ENCODE peak calls at places on chromosomes 6 and 20, in eight cellular contexts. L, N, T, A, P, E, O and H are unnamed samples.

GRCh38 chr6:28488916-28489365 is 26.7 kb downstream of the GPX6 start:
- DNase-seq in L (peak; percentile 21), N (no peak), T (no peak), A (peak; percentile 69), P (no peak), E (no peak), O (no peak), H (no peak)

GRCh38 chr6:3538536-3538935 is 81.7 kb upstream of the SLC22A23 start:
- DNase-seq in L (no peak), N (no peak), T (no peak), A (no peak), P (no peak), E (no peak), O (peak; percentile 26), H (no peak)

GRCh38 chr6:36104836-36105235 is 25.5 kb upstream of the MAPK13 start:
- DNase-seq in L (peak; percentile 74), N (no peak), T (no peak), A (peak; percentile 51), P (no peak), E (no peak), O (no peak), H (peak; percentile 80)

GRCh38 chr6:158758941-158759479 is 60.2 kb downstream of the EZR start:
- DNase-seq in L (peak; percentile 75), N (no peak), T (no peak), A (no peak), P (no peak), E (no peak), O (no peak), H (peak; percentile 56)

GRCh38 chr20:51833326-51833725 is 31.0 kb upstream of the SALL4 start:
- DNase-seq in L (no peak), N (peak; percentile 38), T (no peak), A (no peak), P (no peak), E (no peak), O (no peak), H (no peak)

GRCh38 chr6:79536615-79536968 is 638 bp downstream of the LCA5 start:
- DNase-seq in L (no peak), N (no peak), T (no peak), A (peak; percentile 28), P (no peak), E (no peak), O (peak; percentile 38), H (no peak)

GRCh38 chr6:71394001-71394432 is 105.4 kb downstream of the OGFRL1 start:
- DNase-seq in L (no peak), N (no peak), T (no peak), A (peak; percentile 59), P (no peak), E (no peak), O (no peak), H (peak; percentile 5)

GRCh38 chr6:37459981-37460800 is 27.2 kb downstream of the CMTR1 start:
- DNase-seq in L (peak; percentile 95), N (no peak), T (no peak), A (no peak), P (no peak), E (no peak), O (no peak), H (no peak)

GRCh38 chr6:158536891-158537798 is 22.7 kb upstream of the TMEM181 start:
- DNase-seq in L (peak; percentile 68), N (peak; percentile 68), T (no peak), A (peak; percentile 19), P (no peak), E (no peak), O (peak; percentile 41), H (no peak)

GRCh38 chr6:93919365-93919764 is 500.0 kb upstream of the EPHA7 start:
- DNase-seq in L (no peak), N (no peak), T (no peak), A (no peak), P (no peak), E (no peak), O (no peak), H (no peak)

GRCh38 chr20:60993647-60994046 is 258.4 kb upstream of the CDH4 start:
- DNase-seq in L (no peak), N (no peak), T (no peak), A (no peak), P (no peak), E (no peak), O (no peak), H (no peak)

GRCh38 chr20:1946762-1947534 is 46.9 kb downstream of the PDYN start:
- DNase-seq in L (no peak), N (no peak), T (no peak), A (no peak), P (no peak), E (no peak), O (no peak), H (no peak)

GRCh38 chr6:7827142-7827541 is 83.4 kb downstream of the TXNDC5 start:
- DNase-seq in L (no peak), N (no peak), T (no peak), A (peak; percentile 6), P (no peak), E (no peak), O (no peak), H (no peak)

GRCh38 chr6:38640216-38640909 is 634 bp upstream of the BTBD9 start:
- DNase-seq in L (no peak), N (peak; percentile 19), T (no peak), A (no peak), P (no peak), E (no peak), O (no peak), H (no peak)

GRCh38 chr20:32285621-32286334 is 8.3 kb downstream of the KIF3B start:
- DNase-seq in L (no peak), N (no peak), T (no peak), A (peak; percentile 26), P (no peak), E (no peak), O (no peak), H (no peak)

GRCh38 chr20:45918182-45918737 is 6.3 kb upstream of the PLTP start:
- DNase-seq in L (no peak), N (no peak), T (no peak), A (no peak), P (no peak), E (no peak), O (no peak), H (no peak)

GRCh38 chr6:166050559-166050958 is 117.1 kb downstream of the TBXT start:
- DNase-seq in L (no peak), N (no peak), T (no peak), A (no peak), P (no peak), E (no peak), O (no peak), H (no peak)

GRCh38 chr20:24695529-24696225 is 226.2 kb downstream of the SYNDIG1 start:
- DNase-seq in L (no peak), N (no peak), T (no peak), A (no peak), P (no peak), E (no peak), O (peak; percentile 17), H (no peak)

GRCh38 chr6:148343383-148343782 is 745 bp downstream of the SASH1 start:
- DNase-seq in L (no peak), N (no peak), T (no peak), A (no peak), P (no peak), E (no peak), O (no peak), H (no peak)

GRCh38 chr6:81326856-81327561 is 425.5 kb downstream of the TENT5A start:
- DNase-seq in L (no peak), N (no peak), T (no peak), A (no peak), P (no peak), E (no peak), O (no peak), H (no peak)

GRCh38 chr20:58595167-58595566 is 55.9 kb upstream of the STX16 start:
- DNase-seq in L (no peak), N (no peak), T (no peak), A (no peak), P (no peak), E (no peak), O (no peak), H (no peak)

GRCh38 chr6:138205437-138206094 is 12.7 kb downstream of the PBOV1 start:
- DNase-seq in L (no peak), N (no peak), T (no peak), A (no peak), P (no peak), E (no peak), O (no peak), H (peak; percentile 63)

GRCh38 chr6:161373905-161374451 is 100.1 kb upstream of the AGPAT4 start:
- DNase-seq in L (peak; percentile 59), N (peak; percentile 64), T (peak; percentile 43), A (peak; percentile 35), P (no peak), E (peak; percentile 13), O (peak; percentile 60), H (no peak)

GRCh38 chr6:21121737-21122136 is 471.8 kb upstream of the SOX4 start:
- DNase-seq in L (no peak), N (no peak), T (no peak), A (no peak), P (no peak), E (no peak), O (no peak), H (no peak)

GRCh38 chr20:63311833-63312243 is 18.9 kb downstream of the COL20A1 start:
- DNase-seq in L (no peak), N (no peak), T (no peak), A (no peak), P (no peak), E (no peak), O (no peak), H (no peak)

GRCh38 chr6:37303891-37304503 is 46.1 kb upstream of the TMEM217 start:
- DNase-seq in L (peak; percentile 20), N (peak; percentile 12), T (peak; percentile 48), A (peak; percentile 43), P (no peak), E (no peak), O (no peak), H (peak; percentile 7)

GRCh38 chr6:15911753-15912504 is 217.0 kb upstream of the MYLIP start:
- DNase-seq in L (no peak), N (no peak), T (no peak), A (no peak), P (no peak), E (no peak), O (no peak), H (no peak)

GRCh38 chr6:30810813-30811329 is 66.5 kb upstream of the IER3 start:
- DNase-seq in L (no peak), N (no peak), T (no peak), A (no peak), P (no peak), E (no peak), O (no peak), H (no peak)

GRCh38 chr6:76351275-76351674 is 278.8 kb upstream of the IMPG1 start:
- DNase-seq in L (no peak), N (peak; percentile 4), T (peak; percentile 15), A (no peak), P (no peak), E (no peak), O (no peak), H (no peak)

GRCh38 chr6:37981626-37982025 is 162.1 kb downstream of the ZFAND3 start:
- DNase-seq in L (no peak), N (no peak), T (no peak), A (no peak), P (no peak), E (no peak), O (no peak), H (no peak)

GRCh38 chr6:67870321-67870720 is 764.8 kb upstream of the ADGRB3 start:
- DNase-seq in L (no peak), N (no peak), T (no peak), A (peak; percentile 60), P (no peak), E (no peak), O (no peak), H (no peak)

GRCh38 chr6:157571269-157571668 is 190.3 kb downstream of the ZDHHC14 start:
- DNase-seq in L (no peak), N (no peak), T (no peak), A (no peak), P (no peak), E (no peak), O (no peak), H (no peak)

GRCh38 chr6:146961831-146962230 is 242.4 kb upstream of the STXBP5 start:
- DNase-seq in L (no peak), N (no peak), T (no peak), A (no peak), P (no peak), E (no peak), O (no peak), H (no peak)

GRCh38 chr6:17493286-17493685 is 99.9 kb downstream of the CAP2 start:
- DNase-seq in L (no peak), N (no peak), T (no peak), A (peak; percentile 30), P (no peak), E (no peak), O (no peak), H (no peak)